ENCODE peak calls at places on chromosomes 2 and 18, in six cellular contexts. P is CD8-positive, alpha-beta T cell; Y is IMR-90; U is mammary epithelial cell; K is stomach; C is GM13976. D is an unnamed sample.

GRCh38 chr2:191901031-191901430 is 54.1 kb upstream of the CAVIN2 start:
- DNase-seq in U (no peak), P (no peak), Y (no peak), K (no peak), C (no peak), D (no peak)

GRCh38 chr18:10687161-10687925 is 161.5 kb downstream of the NAPG start:
- DNase-seq in U (peak), C (no peak), K (no peak), P (no peak), Y (peak), D (no peak)

GRCh38 chr2:195404650-195405049 is 252.4 kb upstream of the SLC39A10 start:
- DNase-seq in K (no peak), P (no peak), C (no peak), Y (no peak), U (no peak), D (no peak)

GRCh38 chr18:23094411-23095165 is 40.7 kb upstream of the CABLES1 start:
- DNase-seq in P (no peak), Y (no peak), C (no peak), K (no peak), U (no peak), D (no peak)

GRCh38 chr18:33677891-33678290 is 99.9 kb downstream of the ASXL3 start:
- DNase-seq in K (no peak), P (no peak), U (no peak), Y (no peak), C (no peak), D (no peak)

GRCh38 chr2:239322414-239323086 is 78.3 kb downstream of the HDAC4 start:
- DNase-seq in C (no peak), P (peak), K (no peak), Y (peak), U (no peak), D (no peak)

GRCh38 chr2:23485841-23486395 is 100.9 kb downstream of the KLHL29 start:
- DNase-seq in C (no peak), Y (no peak), P (no peak), K (no peak), U (no peak), D (no peak)

GRCh38 chr2:164992818-164993217 is 37.5 kb upstream of the SLC38A11 start:
- DNase-seq in C (peak), K (peak), P (peak), Y (peak), U (peak), D (no peak)

GRCh38 chr2:238370482-238371372 is 50.4 kb downstream of the TRAF3IP1 start:
- DNase-seq in Y (peak), U (peak), C (peak), K (peak), P (peak), D (peak)

GRCh38 chr2:181411105-181411849 is 45.9 kb upstream of the ITGA4 start:
- DNase-seq in U (no peak), K (no peak), P (no peak), Y (no peak), C (no peak), D (no peak)

GRCh38 chr2:18232731-18233438 is 327.6 kb downstream of the RDH14 start:
- DNase-seq in P (no peak), Y (peak), U (peak), C (no peak), K (no peak), D (no peak)

GRCh38 chr2:152134488-152135280 is 35.8 kb upstream of the CACNB4 start:
- DNase-seq in P (no peak), Y (peak), U (peak), K (no peak), C (peak), D (no peak)

GRCh38 chr2:100747996-100748615 is 71.8 kb upstream of the NPAS2 start:
- DNase-seq in U (no peak), C (no peak), P (no peak), Y (no peak), K (no peak), D (no peak)

GRCh38 chr2:137947714-137948336 is 16.4 kb upstream of the HNMT start:
- DNase-seq in C (peak), U (peak), P (no peak), K (peak), Y (peak), D (peak)

GRCh38 chr18:73118121-73118816 is 250.5 kb upstream of the NETO1 start:
- DNase-seq in K (no peak), P (no peak), Y (peak), C (no peak), U (peak), D (no peak)

GRCh38 chr2:229920011-229920781 is 1.6 kb downstream of the TRIP12 start:
- DNase-seq in P (peak), U (peak), Y (no peak), C (no peak), K (no peak), D (no peak)

GRCh38 chr2:142596334-142597088 is 281.0 kb upstream of the KYNU start:
- DNase-seq in C (no peak), U (no peak), P (no peak), K (no peak), Y (peak), D (no peak)

GRCh38 chr2:42823744-42824453 is 31.5 kb upstream of the HAAO start:
- DNase-seq in K (no peak), Y (peak), C (no peak), U (no peak), P (no peak), D (no peak)

GRCh38 chr2:169716229-169716886 is 17.3 kb upstream of the KLHL23 start:
- DNase-seq in K (peak), P (no peak), U (no peak), C (no peak), Y (peak), D (no peak)

GRCh38 chr18:2617974-2618373 is 37.6 kb upstream of the SMCHD1 start:
- DNase-seq in C (no peak), U (no peak), Y (peak), P (no peak), K (no peak), D (no peak)

GRCh38 chr18:61612517-61612916 is 279.3 kb downstream of the CDH20 start:
- DNase-seq in Y (no peak), U (peak), P (no peak), C (no peak), K (no peak), D (no peak)

DNA sequence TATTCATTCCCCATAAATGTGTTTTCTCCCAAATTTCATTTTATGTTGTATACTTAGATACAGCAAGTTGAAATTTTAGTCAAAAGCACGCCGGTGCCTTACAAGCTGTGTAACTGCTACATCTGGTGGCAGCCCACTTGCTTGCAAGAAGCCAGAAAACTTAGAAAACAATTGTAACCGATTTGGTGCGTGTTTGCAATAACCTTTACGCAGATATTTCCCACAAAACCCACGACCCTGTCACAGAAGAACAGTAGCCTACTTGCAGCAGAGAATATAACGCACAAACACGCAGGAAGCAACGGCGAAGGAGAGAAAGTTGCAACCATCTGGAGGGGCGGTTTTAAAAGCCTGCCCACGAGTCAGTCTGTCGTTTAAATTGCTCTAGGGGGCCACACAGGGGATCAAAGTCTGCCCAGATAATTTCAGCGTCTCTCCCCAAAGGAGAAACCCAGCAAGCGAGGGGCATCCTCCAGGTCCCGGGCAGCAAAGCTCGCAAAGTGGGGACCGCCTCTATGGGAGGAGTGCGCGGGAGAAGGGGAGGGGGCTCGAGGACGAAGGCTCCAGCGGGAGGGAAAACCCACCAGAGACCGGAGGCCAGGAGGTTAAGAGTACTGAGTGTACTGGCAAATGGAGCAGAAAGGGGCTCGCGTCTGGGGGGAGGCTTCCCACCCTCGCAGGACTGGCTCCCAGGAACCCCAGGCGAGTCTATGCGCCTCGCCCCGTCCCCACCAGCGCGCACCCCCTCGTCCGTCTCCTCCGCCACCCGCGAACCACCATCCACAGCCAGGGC is 1.2 kb downstream of the TLK1 start:
- DNase-seq in P (peak), C (peak), Y (peak), U (peak), K (peak), D (peak)
- TF ChIP-seq CTCF in P (peak), C (peak), Y (peak), U (peak), K (peak), D (peak)

GRCh38 chr18:31273812-31274527 is 44.0 kb upstream of the DSG1 start:
- DNase-seq in C (no peak), K (no peak), Y (no peak), U (no peak), P (no peak), D (no peak)
- TF ChIP-seq CTCF in C (no peak), K (no peak), Y (no peak), U (peak), P (no peak), D (no peak)

GRCh38 chr2:112683550-112684414 is 37.0 kb upstream of the NT5DC4 start:
- DNase-seq in P (no peak), U (no peak), K (no peak), Y (no peak), C (no peak), D (no peak)

GRCh38 chr2:112688086-112688880 is 32.5 kb upstream of the NT5DC4 start:
- DNase-seq in K (no peak), C (no peak), U (no peak), P (no peak), Y (no peak), D (no peak)

GRCh38 chr2:112684415-112684775 is 36.4 kb upstream of the NT5DC4 start:
- DNase-seq in K (no peak), P (no peak), U (no peak), C (no peak), Y (no peak), D (no peak)

GRCh38 chr2:112686348-112687217 is 34.2 kb upstream of the NT5DC4 start:
- DNase-seq in C (peak), P (no peak), U (no peak), Y (no peak), K (no peak), D (no peak)

DNA sequence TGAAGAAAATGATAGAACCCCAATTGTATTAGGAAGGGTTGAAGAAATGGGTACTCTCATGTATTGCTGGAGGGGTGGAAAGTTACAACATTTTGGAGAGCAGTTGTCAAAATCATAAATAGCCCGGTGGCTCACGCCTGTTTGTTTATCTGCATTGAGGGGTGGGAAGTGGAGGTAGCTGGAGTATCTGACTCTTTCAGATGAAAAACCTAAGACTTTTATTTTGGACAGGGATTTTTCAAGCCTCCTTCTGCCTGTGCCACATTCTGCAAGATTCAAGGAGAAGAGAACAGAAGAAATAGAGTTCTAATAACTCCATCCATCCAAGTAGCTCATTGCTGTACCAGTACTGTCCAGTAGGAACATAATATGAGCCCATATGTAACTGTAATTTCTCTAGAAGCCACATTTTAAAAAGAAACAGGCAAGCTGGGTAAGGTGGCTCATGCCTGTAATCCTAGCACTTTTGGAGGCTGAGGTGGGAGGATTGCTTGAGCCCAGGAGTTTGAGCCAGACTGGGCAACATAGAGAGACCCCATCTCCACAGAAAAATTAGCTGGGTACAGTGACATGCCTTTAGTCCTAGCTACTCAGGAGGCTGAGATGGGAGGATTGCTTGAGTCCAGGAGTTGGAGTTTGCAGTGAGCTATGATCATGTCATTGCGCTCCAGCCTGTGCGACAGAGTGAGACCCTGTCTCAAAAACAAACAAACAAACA is 35.5 kb upstream of the NT5DC4 start:
- DNase-seq in C (no peak), K (no peak), Y (no peak), U (no peak), P (no peak), D (no peak)
- TF ChIP-seq CTCF in C (no peak), K (no peak), Y (no peak), U (peak), P (no peak), D (no peak)

GRCh38 chr2:232479341-232480200 is 8.1 kb downstream of the ECEL1 start:
- DNase-seq in K (no peak), C (no peak), U (no peak), P (no peak), Y (no peak), D (peak)
- TF ChIP-seq CTCF in K (no peak), C (no peak), U (no peak), P (no peak), Y (no peak), D (no peak)

DNA sequence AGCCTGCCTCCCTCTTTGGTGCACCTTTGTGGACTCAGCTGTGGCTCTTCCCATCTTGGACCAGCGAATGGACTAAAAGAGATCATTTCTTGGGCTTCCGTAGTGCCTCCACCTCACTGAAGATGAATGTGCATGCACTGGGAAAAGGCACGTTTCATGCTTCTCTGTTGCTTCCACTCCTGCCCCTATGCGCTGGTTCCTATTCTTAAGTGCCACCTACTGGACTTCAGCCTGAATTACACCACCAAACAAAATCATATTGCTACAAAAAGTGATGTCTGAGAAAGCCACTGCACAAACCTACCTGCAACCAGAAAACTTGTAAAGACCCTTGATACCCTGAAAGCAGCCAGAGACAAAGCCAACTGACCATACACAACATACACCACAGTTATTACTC is 695.6 kb downstream of the TSN start:
- DNase-seq in Y (peak), C (peak), K (no peak), U (peak), P (no peak), D (no peak)
- TF ChIP-seq CTCF in Y (peak), C (no peak), K (peak), U (peak), P (no peak), D (peak)

DNA sequence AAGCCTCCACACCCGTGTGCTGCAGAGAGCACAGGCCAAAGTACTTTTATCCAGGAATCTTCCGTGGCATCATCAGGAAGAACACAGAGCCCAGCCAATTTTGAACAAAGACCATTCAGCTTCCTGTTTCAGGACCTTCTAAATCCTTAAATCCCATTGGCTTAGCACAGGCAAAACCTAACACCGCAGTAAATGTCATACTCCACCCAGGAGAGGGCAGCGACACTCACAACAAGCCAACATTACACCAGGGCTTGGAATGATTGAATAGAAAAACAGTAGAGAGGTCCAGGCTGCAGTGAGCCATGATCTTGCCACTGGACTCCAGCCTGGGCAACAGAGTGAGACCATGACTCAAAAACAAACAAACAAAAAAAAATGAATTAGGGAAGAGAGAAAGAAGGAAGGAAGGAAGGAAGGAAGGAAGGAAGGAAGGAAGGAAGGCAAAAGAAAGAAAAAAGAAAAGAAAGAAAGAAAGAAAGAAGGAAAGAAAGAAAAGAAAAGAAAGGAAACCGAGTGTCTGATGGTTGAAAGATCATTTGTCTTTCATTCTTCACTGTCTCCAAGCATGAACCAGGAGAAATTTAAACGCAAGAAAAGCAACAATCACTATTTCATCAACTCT is 144.6 kb upstream of the SATB2 start:
- DNase-seq in Y (no peak), U (no peak), C (no peak), K (no peak), P (no peak), D (no peak)
- TF ChIP-seq CTCF in Y (no peak), U (no peak), C (no peak), K (no peak), P (no peak), D (no peak)

DNA sequence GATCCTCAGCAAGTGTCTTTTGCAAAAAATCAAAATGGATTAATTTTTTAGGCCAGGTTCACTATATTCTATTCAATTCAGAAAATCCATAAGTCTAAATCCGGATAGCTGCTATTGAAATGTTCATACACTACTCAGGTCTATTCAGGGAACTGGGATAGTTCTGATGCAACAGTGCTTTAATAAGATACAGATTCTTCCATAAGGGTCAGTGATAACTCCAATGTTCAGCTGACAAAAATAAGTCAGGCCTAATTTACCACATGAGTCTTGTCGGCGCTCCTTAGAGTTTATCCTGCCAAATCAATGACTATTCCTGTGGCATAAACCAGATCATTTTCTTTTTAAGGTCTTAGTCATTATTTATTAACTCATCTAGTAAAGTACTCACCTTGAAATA is 44.0 kb downstream of the NRXN1 start:
- DNase-seq in C (no peak), K (no peak), P (no peak), U (no peak), Y (no peak), D (no peak)
- TF ChIP-seq CTCF in C (no peak), K (no peak), P (no peak), U (no peak), Y (no peak), D (no peak)

GRCh38 chr18:45386256-45386655 is 229.0 kb upstream of the SLC14A2 start:
- DNase-seq in P (no peak), Y (peak), C (peak), U (no peak), K (no peak), D (no peak)
- TF ChIP-seq CTCF in P (no peak), Y (peak), C (peak), U (peak), K (peak), D (peak)